ENCODE peak calls at places on chromosomes 5 and 9, in nine cellular contexts. G is stimulated activated CD8-positive, alpha-beta memory T cell treated with anti-CD3 and anti-CD28 coated beads, Interleukin-2, amount 100 ng/mL, for 48 hours; X is anterior cingulate cortex; E is colonic mucosa; U is hypothalamus; I is uterus; Z is body of pancreas; A is K562; C is RCC 7860. B is an unnamed sample.

GRCh38 chr9:36956908-36957307 is 77.2 kb downstream of the PAX5 start:
- DNase-seq in G (no peak), X (no peak), E (no peak), U (no peak), I (no peak), Z (no peak), A (no peak), C (no peak), B (no peak)

GRCh38 chr5:127871448-127872153 is 168.4 kb downstream of the CCDC192 start:
- DNase-seq in G (no peak), X (no peak), E (no peak), U (no peak), I (no peak), Z (no peak), A (no peak), C (no peak), B (no peak)

GRCh38 chr9:135339378-135339973 is 140.1 kb upstream of the PPP1R26 start:
- DNase-seq in G (no peak), X (no peak), E (no peak), U (no peak), I (peak; percentile 8), Z (no peak), A (no peak), C (no peak), B (no peak)

GRCh38 chr9:78811562-78812276 is 514.8 kb downstream of the PSAT1 start:
- DNase-seq in G (no peak), X (no peak), E (no peak), U (no peak), I (no peak), Z (no peak), A (no peak), C (no peak), B (no peak)

GRCh38 chr9:36278243-36278642 is 20.0 kb upstream of the GNE start:
- DNase-seq in G (no peak), X (no peak), E (no peak), U (no peak), I (no peak), Z (no peak), A (no peak), C (no peak), B (no peak)

GRCh38 chr9:129609486-129610192 is 11.3 kb downstream of the C9orf50 start:
- DNase-seq in G (no peak), X (no peak), E (peak; percentile 76), U (no peak), I (peak; percentile 65), Z (no peak), A (peak; percentile 71), C (no peak), B (peak; percentile 38)

GRCh38 chr5:7795311-7795710 is 55.6 kb downstream of the CFAP90 start:
- DNase-seq in G (no peak), X (peak; percentile 51), E (no peak), U (no peak), I (no peak), Z (no peak), A (no peak), C (no peak), B (no peak)

GRCh38 chr5:56270568-56271392 is 37.6 kb upstream of the ANKRD55 start:
- DNase-seq in G (peak; percentile 58), X (peak; percentile 62), E (peak; percentile 77), U (peak; percentile 23), I (peak; percentile 81), Z (peak; percentile 86), A (peak; percentile 76), C (peak; percentile 73), B (peak; percentile 91)

GRCh38 chr5:32733582-32734340 is 22.6 kb downstream of the NPR3 start:
- DNase-seq in G (no peak), X (no peak), E (no peak), U (no peak), I (no peak), Z (no peak), A (no peak), C (no peak), B (no peak)

GRCh38 chr5:59769832-59770231 is 123.7 kb downstream of the PDE4D start:
- DNase-seq in G (no peak), X (no peak), E (no peak), U (no peak), I (no peak), Z (no peak), A (no peak), C (no peak), B (no peak)

GRCh38 chr5:10198021-10198420 is 51.7 kb downstream of the ATPSCKMT start:
- DNase-seq in G (no peak), X (no peak), E (no peak), U (no peak), I (no peak), Z (no peak), A (no peak), C (no peak), B (no peak)

GRCh38 chr9:127241354-127241753 is 23.2 kb upstream of the GARNL3 start:
- DNase-seq in G (no peak), X (no peak), E (no peak), U (no peak), I (no peak), Z (no peak), A (no peak), C (no peak), B (no peak)

GRCh38 chr5:143153332-143154119 is 250.0 kb downstream of the NR3C1 start:
- DNase-seq in G (no peak), X (no peak), E (peak; percentile 31), U (no peak), I (peak; percentile 73), Z (no peak), A (no peak), C (no peak), B (no peak)

GRCh38 chr9:21964925-21965385 is 29.2 kb downstream of the CDKN2A start:
- DNase-seq in G (peak; percentile 46), X (no peak), E (peak; percentile 57), U (no peak), I (no peak), Z (peak; percentile 57), A (no peak), C (no peak), B (no peak)

GRCh38 chr5:120923026-120923425 is 458.9 kb downstream of the PRR16 start:
- DNase-seq in G (no peak), X (no peak), E (no peak), U (no peak), I (no peak), Z (no peak), A (no peak), C (no peak), B (no peak)

GRCh38 chr9:133890583-133890982 is 101.5 kb downstream of the VAV2 start:
- DNase-seq in G (no peak), X (no peak), E (no peak), U (no peak), I (no peak), Z (no peak), A (no peak), C (no peak), B (no peak)

GRCh38 chr9:71663216-71663615 is 105.1 kb downstream of the CEMIP2 start:
- DNase-seq in G (no peak), X (no peak), E (no peak), U (no peak), I (no peak), Z (no peak), A (no peak), C (no peak), B (no peak)

GRCh38 chr9:113623851-113624485 is 160.4 kb downstream of the RGS3 start:
- DNase-seq in G (no peak), X (no peak), E (no peak), U (no peak), I (no peak), Z (no peak), A (no peak), C (no peak), B (no peak)

GRCh38 chr9:126117631-126118030 is 209.0 kb upstream of the MVB12B start:
- DNase-seq in G (no peak), X (no peak), E (no peak), U (no peak), I (no peak), Z (no peak), A (no peak), C (no peak), B (no peak)

GRCh38 chr9:127561491-127562270 is 50.4 kb upstream of the STXBP1 start:
- DNase-seq in G (no peak), X (no peak), E (peak; percentile 82), U (no peak), I (peak; percentile 91), Z (peak; percentile 64), A (peak; percentile 83), C (peak; percentile 98), B (peak; percentile 96)

GRCh38 chr5:89246252-89246651 is 363.3 kb upstream of the MEF2C start:
- DNase-seq in G (no peak), X (no peak), E (no peak), U (no peak), I (no peak), Z (no peak), A (no peak), C (no peak), B (no peak)

GRCh38 chr5:55914141-55914413 is 62.9 kb downstream of the IL31RA start:
- DNase-seq in G (no peak), X (no peak), E (no peak), U (no peak), I (no peak), Z (no peak), A (no peak), C (peak; percentile 31), B (no peak)

GRCh38 chr9:10265102-10265708 is 347.6 kb downstream of the PTPRD start:
- DNase-seq in G (no peak), X (no peak), E (no peak), U (no peak), I (no peak), Z (no peak), A (no peak), C (peak; percentile 58), B (no peak)

GRCh38 chr9:121858788-121859187 is 207.4 kb downstream of the DAB2IP start:
- DNase-seq in G (no peak), X (no peak), E (no peak), U (no peak), I (no peak), Z (no peak), A (no peak), C (no peak), B (no peak)

GRCh38 chr5:20105915-20106314 is 117.9 kb upstream of the CDH18 start:
- DNase-seq in G (no peak), X (no peak), E (no peak), U (no peak), I (no peak), Z (no peak), A (no peak), C (no peak), B (no peak)

GRCh38 chr5:138408023-138408422 is 30.8 kb upstream of the REEP2 start:
- DNase-seq in G (no peak), X (no peak), E (peak; percentile 21), U (no peak), I (no peak), Z (no peak), A (no peak), C (no peak), B (no peak)

GRCh38 chr9:36188212-36188611 is 2.5 kb upstream of the CLTA start:
- DNase-seq in G (no peak), X (no peak), E (no peak), U (no peak), I (no peak), Z (no peak), A (no peak), C (no peak), B (no peak)

GRCh38 chr5:175541264-175541663 is 62.9 kb downstream of the SFXN1 start:
- DNase-seq in G (no peak), X (no peak), E (no peak), U (no peak), I (no peak), Z (no peak), A (no peak), C (no peak), B (no peak)

GRCh38 chr5:124480022-124480421 is 266.4 kb downstream of the ZNF608 start:
- DNase-seq in G (no peak), X (no peak), E (no peak), U (no peak), I (no peak), Z (no peak), A (no peak), C (no peak), B (no peak)

GRCh38 chr5:178248750-178249149 is 16.1 kb upstream of the PHYKPL start:
- DNase-seq in G (no peak), X (no peak), E (no peak), U (no peak), I (no peak), Z (no peak), A (no peak), C (no peak), B (no peak)

GRCh38 chr5:4700082-4700481 is 440.0 kb upstream of the ADAMTS16 start:
- DNase-seq in G (no peak), X (peak; percentile 2), E (no peak), U (peak; percentile 13), I (no peak), Z (peak; percentile 54), A (peak; percentile 10), C (peak; percentile 61), B (peak; percentile 67)

B was measured in NB4.